ENCODE peak calls at places on chromosomes 1 and 21, in seven cellular contexts. G is tibial artery, O is NCI-H1105 treated with DMSO at 0.1 percent for 48 hours, C is foreskin fibroblast, H is A172, N is mesenteric fat pad, R is ELR. P is an unnamed sample.
A peak's percentile ranks its signal among the peaks of the same experiment; 100 is the strongest.

GRCh38 chr1:14561014-14561693 is 37.3 kb upstream of the KAZN start:
- DNase-seq in G (no peak), O (no peak), C (peak; percentile 58), H (peak; percentile 20), N (no peak), R (no peak), P (no peak)

GRCh38 chr1:203612932-203613682 is 13.5 kb upstream of the ATP2B4 start:
- DNase-seq in G (no peak), O (no peak), C (no peak), H (peak; percentile 67), N (no peak), R (peak; percentile 58), P (no peak)

GRCh38 chr1:13766906-13767564 is 67.0 kb downstream of the PRDM2 start:
- DNase-seq in G (no peak), O (no peak), C (peak; percentile 75), H (peak; percentile 30), N (no peak), R (peak; percentile 76), P (peak; percentile 16)

GRCh38 chr1:147389532-147390184 is 147.2 kb downstream of the CHD1L start:
- DNase-seq in G (no peak), O (peak; percentile 64), C (peak; percentile 69), H (peak; percentile 44), N (no peak), R (peak; percentile 61), P (no peak)

GRCh38 chr1:27416387-27417111 is 24.1 kb downstream of the GPR3 start:
- DNase-seq in G (no peak), O (peak; percentile 73), C (peak; percentile 83), H (peak; percentile 48), N (no peak), R (peak; percentile 70), P (no peak)

GRCh38 chr21:31730687-31731111 is 1.2 kb downstream of the SCAF4 start:
- DNase-seq in G (no peak), O (peak; percentile 15), C (no peak), H (peak; percentile 22), N (no peak), R (peak; percentile 36), P (no peak)

GRCh38 chr1:59682405-59683080 is 132.2 kb upstream of the HOOK1 start:
- DNase-seq in G (no peak), O (no peak), C (no peak), H (no peak), N (no peak), R (no peak), P (no peak)

GRCh38 chr1:32881291-32881690 is 5.0 kb upstream of the HPCA start:
- DNase-seq in G (no peak), O (no peak), C (no peak), H (no peak), N (no peak), R (no peak), P (no peak)

GRCh38 chr1:11598461-11598860 is 55.8 kb downstream of the FBXO2 start:
- DNase-seq in G (no peak), O (no peak), C (peak; percentile 6), H (peak; percentile 2), N (no peak), R (peak; percentile 39), P (no peak)

GRCh38 chr1:34342334-34342733 is 165.6 kb downstream of the C1orf94 start:
- DNase-seq in G (no peak), O (no peak), C (no peak), H (no peak), N (no peak), R (no peak), P (no peak)

GRCh38 chr1:179083031-179083345 is 1.1 kb downstream of the TOR3A start:
- DNase-seq in G (no peak), O (no peak), C (peak; percentile 57), H (no peak), N (no peak), R (peak; percentile 61), P (no peak)

GRCh38 chr1:220455559-220455958 is 72.4 kb upstream of the MARK1 start:
- DNase-seq in G (no peak), O (no peak), C (no peak), H (no peak), N (no peak), R (no peak), P (no peak)

GRCh38 chr1:201551877-201552731 is 13.2 kb downstream of the NAV1 start:
- DNase-seq in G (no peak), O (no peak), C (peak; percentile 89), H (peak; percentile 99), N (no peak), R (peak; percentile 93), P (no peak)

GRCh38 chr1:78475888-78476610 is 14.7 kb upstream of the PTGFR start:
- DNase-seq in G (no peak), O (no peak), C (peak; percentile 72), H (no peak), N (no peak), R (no peak), P (no peak)

GRCh38 chr1:2804628-2805351 is 3.3 kb upstream of the TTC34 start:
- DNase-seq in G (no peak), O (no peak), C (no peak), H (no peak), N (no peak), R (no peak), P (no peak)

GRCh38 chr1:114196992-114197907 is 43.6 kb upstream of the SYT6 start:
- DNase-seq in G (no peak), O (no peak), C (no peak), H (no peak), N (no peak), R (no peak), P (no peak)

GRCh38 chr1:155910621-155911121 is 478 bp downstream of the RIT1 start:
- DNase-seq in G (no peak), O (peak; percentile 51), C (peak; percentile 64), H (peak; percentile 83), N (no peak), R (peak; percentile 59), P (no peak)

GRCh38 chr1:202998836-202999750 is 8.1 kb upstream of the TMEM183A start:
- DNase-seq in G (no peak), O (peak; percentile 54), C (peak; percentile 78), H (peak; percentile 63), N (no peak), R (peak; percentile 71), P (no peak)

GRCh38 chr1:203599875-203600781 is 26.5 kb upstream of the ATP2B4 start:
- DNase-seq in G (no peak), O (no peak), C (no peak), H (no peak), N (no peak), R (no peak), P (no peak)

GRCh38 chr1:169484107-169484506 is 1.6 kb downstream of the SLC19A2 start:
- DNase-seq in G (no peak), O (peak; percentile 59), C (peak; percentile 12), H (no peak), N (no peak), R (no peak), P (no peak)

GRCh38 chr1:5981009-5981380 is 11.2 kb downstream of the NPHP4 start:
- DNase-seq in G (no peak), O (no peak), C (no peak), H (no peak), N (no peak), R (no peak), P (no peak)

GRCh38 chr1:234896477-234897364 is 231.9 kb downstream of the TOMM20 start:
- DNase-seq in G (peak; percentile 29), O (no peak), C (no peak), H (no peak), N (no peak), R (no peak), P (no peak)

P was measured in epithelial cell of prostate.